ENCODE peak calls at places on chromosomes 12 and 14, in ten cellular contexts. One of them, this sample, is unnamed.

GRCh38 chr12:109827566-109828550 is 5.3 kb downstream of the TRPV4 start:
- DNase-seq in AG10803: no peak
- DNase-seq in activated CD8-positive, alpha-beta T cell treated with anti-CD3 and anti-CD28 coated beads, Interleukin-2, amount 10 ng/mL, durations not matched to agents 7 days and 5 days: peak; percentile 27
- DNase-seq in Right ventricle myocardium superior: peak; percentile 77
- DNase-seq in AG08396: no peak
- DNase-seq in PC-9: no peak
- DNase-seq in activated CD4-positive, alpha-beta T cell treated with anti-CD3 and anti-CD28 coated beads, Interleukin-2, amount 50 U/mL, for 24 hours: no peak
- DNase-seq in GF-D8: peak; percentile 66
- DNase-seq in iPS-NIHi11: no peak
- DNase-seq in activated gamma-delta T cell treated with Interleukin-2 at 50 U/mL for 16 hours: no peak
- DNase-seq in this sample: peak; percentile 77

GRCh38 chr12:39103552-39104165 is 198.3 kb upstream of the CPNE8 start:
- DNase-seq in AG10803: peak; percentile 58
- DNase-seq in activated CD8-positive, alpha-beta T cell treated with anti-CD3 and anti-CD28 coated beads, Interleukin-2, amount 10 ng/mL, durations not matched to agents 7 days and 5 days: peak; percentile 26
- DNase-seq in Right ventricle myocardium superior: no peak
- DNase-seq in AG08396: peak; percentile 61
- DNase-seq in PC-9: peak; percentile 18
- DNase-seq in activated CD4-positive, alpha-beta T cell treated with anti-CD3 and anti-CD28 coated beads, Interleukin-2, amount 50 U/mL, for 24 hours: no peak
- DNase-seq in GF-D8: peak; percentile 13
- DNase-seq in iPS-NIHi11: peak; percentile 84
- DNase-seq in activated gamma-delta T cell treated with Interleukin-2 at 50 U/mL for 16 hours: no peak
- DNase-seq in this sample: peak; percentile 83

GRCh38 chr12:1880876-1881275 is 37.6 kb downstream of the CACNA2D4 start:
- DNase-seq in AG10803: no peak
- DNase-seq in activated CD8-positive, alpha-beta T cell treated with anti-CD3 and anti-CD28 coated beads, Interleukin-2, amount 10 ng/mL, durations not matched to agents 7 days and 5 days: peak; percentile 11
- DNase-seq in Right ventricle myocardium superior: no peak
- DNase-seq in AG08396: peak; percentile 3
- DNase-seq in PC-9: no peak
- DNase-seq in activated CD4-positive, alpha-beta T cell treated with anti-CD3 and anti-CD28 coated beads, Interleukin-2, amount 50 U/mL, for 24 hours: no peak
- DNase-seq in GF-D8: no peak
- DNase-seq in iPS-NIHi11: peak; percentile 1
- DNase-seq in activated gamma-delta T cell treated with Interleukin-2 at 50 U/mL for 16 hours: no peak
- DNase-seq in this sample: no peak

GRCh38 chr14:94597788-94598187 is 14.4 kb upstream of the SERPINA3 start:
- DNase-seq in AG10803: no peak
- DNase-seq in activated CD8-positive, alpha-beta T cell treated with anti-CD3 and anti-CD28 coated beads, Interleukin-2, amount 10 ng/mL, durations not matched to agents 7 days and 5 days: no peak
- DNase-seq in Right ventricle myocardium superior: no peak
- DNase-seq in AG08396: no peak
- DNase-seq in PC-9: no peak
- DNase-seq in activated CD4-positive, alpha-beta T cell treated with anti-CD3 and anti-CD28 coated beads, Interleukin-2, amount 50 U/mL, for 24 hours: no peak
- DNase-seq in GF-D8: no peak
- DNase-seq in iPS-NIHi11: no peak
- DNase-seq in activated gamma-delta T cell treated with Interleukin-2 at 50 U/mL for 16 hours: no peak
- DNase-seq in this sample: no peak

GRCh38 chr14:66117600-66117999 is 368.6 kb upstream of the CCDC196 start:
- DNase-seq in AG10803: peak; percentile 62
- DNase-seq in activated CD8-positive, alpha-beta T cell treated with anti-CD3 and anti-CD28 coated beads, Interleukin-2, amount 10 ng/mL, durations not matched to agents 7 days and 5 days: no peak
- DNase-seq in Right ventricle myocardium superior: no peak
- DNase-seq in AG08396: peak; percentile 14
- DNase-seq in PC-9: peak; percentile 48
- DNase-seq in activated CD4-positive, alpha-beta T cell treated with anti-CD3 and anti-CD28 coated beads, Interleukin-2, amount 50 U/mL, for 24 hours: no peak
- DNase-seq in GF-D8: no peak
- DNase-seq in iPS-NIHi11: no peak
- DNase-seq in activated gamma-delta T cell treated with Interleukin-2 at 50 U/mL for 16 hours: no peak
- DNase-seq in this sample: no peak

GRCh38 chr14:67428501-67429031 is 16.6 kb upstream of the PLEK2 start:
- DNase-seq in AG10803: peak; percentile 80
- DNase-seq in activated CD8-positive, alpha-beta T cell treated with anti-CD3 and anti-CD28 coated beads, Interleukin-2, amount 10 ng/mL, durations not matched to agents 7 days and 5 days: no peak
- DNase-seq in Right ventricle myocardium superior: no peak
- DNase-seq in AG08396: peak; percentile 55
- DNase-seq in PC-9: peak; percentile 34
- DNase-seq in activated CD4-positive, alpha-beta T cell treated with anti-CD3 and anti-CD28 coated beads, Interleukin-2, amount 50 U/mL, for 24 hours: no peak
- DNase-seq in GF-D8: no peak
- DNase-seq in iPS-NIHi11: peak; percentile 31
- DNase-seq in activated gamma-delta T cell treated with Interleukin-2 at 50 U/mL for 16 hours: no peak
- DNase-seq in this sample: no peak

GRCh38 chr14:105910426-105910825 is 384.0 kb downstream of the TMEM121 start:
- DNase-seq in AG10803: no peak
- DNase-seq in activated CD8-positive, alpha-beta T cell treated with anti-CD3 and anti-CD28 coated beads, Interleukin-2, amount 10 ng/mL, durations not matched to agents 7 days and 5 days: no peak
- DNase-seq in Right ventricle myocardium superior: peak; percentile 19
- DNase-seq in AG08396: no peak
- DNase-seq in PC-9: no peak
- DNase-seq in activated CD4-positive, alpha-beta T cell treated with anti-CD3 and anti-CD28 coated beads, Interleukin-2, amount 50 U/mL, for 24 hours: no peak
- DNase-seq in GF-D8: no peak
- DNase-seq in iPS-NIHi11: no peak
- DNase-seq in activated gamma-delta T cell treated with Interleukin-2 at 50 U/mL for 16 hours: no peak
- DNase-seq in this sample: no peak

GRCh38 chr14:23185046-23185445 is 1.6 kb upstream of the SLC7A8 start:
- DNase-seq in AG10803: no peak
- DNase-seq in activated CD8-positive, alpha-beta T cell treated with anti-CD3 and anti-CD28 coated beads, Interleukin-2, amount 10 ng/mL, durations not matched to agents 7 days and 5 days: no peak
- DNase-seq in Right ventricle myocardium superior: no peak
- DNase-seq in AG08396: no peak
- DNase-seq in PC-9: no peak
- DNase-seq in activated CD4-positive, alpha-beta T cell treated with anti-CD3 and anti-CD28 coated beads, Interleukin-2, amount 50 U/mL, for 24 hours: no peak
- DNase-seq in GF-D8: no peak
- DNase-seq in iPS-NIHi11: no peak
- DNase-seq in activated gamma-delta T cell treated with Interleukin-2 at 50 U/mL for 16 hours: no peak
- DNase-seq in this sample: no peak

GRCh38 chr14:33851931-33852330 is 98.9 kb downstream of the EGLN3 start:
- DNase-seq in AG10803: no peak
- DNase-seq in activated CD8-positive, alpha-beta T cell treated with anti-CD3 and anti-CD28 coated beads, Interleukin-2, amount 10 ng/mL, durations not matched to agents 7 days and 5 days: no peak
- DNase-seq in Right ventricle myocardium superior: no peak
- DNase-seq in AG08396: no peak
- DNase-seq in PC-9: no peak
- DNase-seq in activated CD4-positive, alpha-beta T cell treated with anti-CD3 and anti-CD28 coated beads, Interleukin-2, amount 50 U/mL, for 24 hours: no peak
- DNase-seq in GF-D8: no peak
- DNase-seq in iPS-NIHi11: no peak
- DNase-seq in activated gamma-delta T cell treated with Interleukin-2 at 50 U/mL for 16 hours: no peak
- DNase-seq in this sample: no peak

GRCh38 chr12:104670439-104671406 is 214.0 kb downstream of the CHST11 start:
- DNase-seq in AG10803: no peak
- DNase-seq in activated CD8-positive, alpha-beta T cell treated with anti-CD3 and anti-CD28 coated beads, Interleukin-2, amount 10 ng/mL, durations not matched to agents 7 days and 5 days: no peak
- DNase-seq in Right ventricle myocardium superior: no peak
- DNase-seq in AG08396: no peak
- DNase-seq in PC-9: peak; percentile 40
- DNase-seq in activated CD4-positive, alpha-beta T cell treated with anti-CD3 and anti-CD28 coated beads, Interleukin-2, amount 50 U/mL, for 24 hours: no peak
- DNase-seq in GF-D8: no peak
- DNase-seq in iPS-NIHi11: no peak
- DNase-seq in activated gamma-delta T cell treated with Interleukin-2 at 50 U/mL for 16 hours: no peak
- DNase-seq in this sample: no peak

GRCh38 chr14:28609228-28609828 is 157.3 kb upstream of the FOXG1 start:
- DNase-seq in AG10803: peak; percentile 0
- DNase-seq in activated CD8-positive, alpha-beta T cell treated with anti-CD3 and anti-CD28 coated beads, Interleukin-2, amount 10 ng/mL, durations not matched to agents 7 days and 5 days: peak; percentile 34
- DNase-seq in Right ventricle myocardium superior: no peak
- DNase-seq in AG08396: no peak
- DNase-seq in PC-9: peak; percentile 49
- DNase-seq in activated CD4-positive, alpha-beta T cell treated with anti-CD3 and anti-CD28 coated beads, Interleukin-2, amount 50 U/mL, for 24 hours: no peak
- DNase-seq in GF-D8: no peak
- DNase-seq in iPS-NIHi11: peak; percentile 46
- DNase-seq in activated gamma-delta T cell treated with Interleukin-2 at 50 U/mL for 16 hours: no peak
- DNase-seq in this sample: peak; percentile 92

GRCh38 chr14:51821822-51822221 is 38.6 kb upstream of the GNG2 start:
- DNase-seq in AG10803: peak; percentile 78
- DNase-seq in activated CD8-positive, alpha-beta T cell treated with anti-CD3 and anti-CD28 coated beads, Interleukin-2, amount 10 ng/mL, durations not matched to agents 7 days and 5 days: no peak
- DNase-seq in Right ventricle myocardium superior: no peak
- DNase-seq in AG08396: peak; percentile 35
- DNase-seq in PC-9: no peak
- DNase-seq in activated CD4-positive, alpha-beta T cell treated with anti-CD3 and anti-CD28 coated beads, Interleukin-2, amount 50 U/mL, for 24 hours: no peak
- DNase-seq in GF-D8: no peak
- DNase-seq in iPS-NIHi11: no peak
- DNase-seq in activated gamma-delta T cell treated with Interleukin-2 at 50 U/mL for 16 hours: no peak
- DNase-seq in this sample: no peak

GRCh38 chr12:94769040-94769420 is 118.7 kb upstream of the TMCC3 start:
- DNase-seq in AG10803: no peak
- DNase-seq in activated CD8-positive, alpha-beta T cell treated with anti-CD3 and anti-CD28 coated beads, Interleukin-2, amount 10 ng/mL, durations not matched to agents 7 days and 5 days: no peak
- DNase-seq in Right ventricle myocardium superior: no peak
- DNase-seq in AG08396: no peak
- DNase-seq in PC-9: no peak
- DNase-seq in activated CD4-positive, alpha-beta T cell treated with anti-CD3 and anti-CD28 coated beads, Interleukin-2, amount 50 U/mL, for 24 hours: no peak
- DNase-seq in GF-D8: peak; percentile 88
- DNase-seq in iPS-NIHi11: no peak
- DNase-seq in activated gamma-delta T cell treated with Interleukin-2 at 50 U/mL for 16 hours: no peak
- DNase-seq in this sample: no peak

GRCh38 chr12:754238-754816 is 1.9 kb downstream of the WNK1 start:
- DNase-seq in AG10803: no peak
- DNase-seq in activated CD8-positive, alpha-beta T cell treated with anti-CD3 and anti-CD28 coated beads, Interleukin-2, amount 10 ng/mL, durations not matched to agents 7 days and 5 days: peak; percentile 33
- DNase-seq in Right ventricle myocardium superior: no peak
- DNase-seq in AG08396: peak; percentile 18
- DNase-seq in PC-9: peak; percentile 45
- DNase-seq in activated CD4-positive, alpha-beta T cell treated with anti-CD3 and anti-CD28 coated beads, Interleukin-2, amount 50 U/mL, for 24 hours: no peak
- DNase-seq in GF-D8: no peak
- DNase-seq in iPS-NIHi11: no peak
- DNase-seq in activated gamma-delta T cell treated with Interleukin-2 at 50 U/mL for 16 hours: no peak
- DNase-seq in this sample: peak; percentile 42

GRCh38 chr14:57875985-57876384 is 10.1 kb upstream of the SLC35F4 start:
- DNase-seq in AG10803: no peak
- DNase-seq in activated CD8-positive, alpha-beta T cell treated with anti-CD3 and anti-CD28 coated beads, Interleukin-2, amount 10 ng/mL, durations not matched to agents 7 days and 5 days: no peak
- DNase-seq in Right ventricle myocardium superior: no peak
- DNase-seq in AG08396: no peak
- DNase-seq in PC-9: no peak
- DNase-seq in activated CD4-positive, alpha-beta T cell treated with anti-CD3 and anti-CD28 coated beads, Interleukin-2, amount 50 U/mL, for 24 hours: no peak
- DNase-seq in GF-D8: no peak
- DNase-seq in iPS-NIHi11: no peak
- DNase-seq in activated gamma-delta T cell treated with Interleukin-2 at 50 U/mL for 16 hours: no peak
- DNase-seq in this sample: no peak

GRCh38 chr12:128783129-128783574 is 40.6 kb downstream of the SLC15A4 start:
- DNase-seq in AG10803: peak; percentile 23
- DNase-seq in activated CD8-positive, alpha-beta T cell treated with anti-CD3 and anti-CD28 coated beads, Interleukin-2, amount 10 ng/mL, durations not matched to agents 7 days and 5 days: peak; percentile 36
- DNase-seq in Right ventricle myocardium superior: no peak
- DNase-seq in AG08396: peak; percentile 54
- DNase-seq in PC-9: no peak
- DNase-seq in activated CD4-positive, alpha-beta T cell treated with anti-CD3 and anti-CD28 coated beads, Interleukin-2, amount 50 U/mL, for 24 hours: peak; percentile 11
- DNase-seq in GF-D8: no peak
- DNase-seq in iPS-NIHi11: no peak
- DNase-seq in activated gamma-delta T cell treated with Interleukin-2 at 50 U/mL for 16 hours: peak; percentile 23
- DNase-seq in this sample: no peak

GRCh38 chr14:58282925-58283593 is 15.3 kb upstream of the ARID4A start:
- DNase-seq in AG10803: no peak
- DNase-seq in activated CD8-positive, alpha-beta T cell treated with anti-CD3 and anti-CD28 coated beads, Interleukin-2, amount 10 ng/mL, durations not matched to agents 7 days and 5 days: no peak
- DNase-seq in Right ventricle myocardium superior: no peak
- DNase-seq in AG08396: no peak
- DNase-seq in PC-9: no peak
- DNase-seq in activated CD4-positive, alpha-beta T cell treated with anti-CD3 and anti-CD28 coated beads, Interleukin-2, amount 50 U/mL, for 24 hours: no peak
- DNase-seq in GF-D8: no peak
- DNase-seq in iPS-NIHi11: no peak
- DNase-seq in activated gamma-delta T cell treated with Interleukin-2 at 50 U/mL for 16 hours: no peak
- DNase-seq in this sample: no peak

GRCh38 chr12:75813066-75813465 is 218.5 kb downstream of the PHLDA1 start:
- DNase-seq in AG10803: no peak
- DNase-seq in activated CD8-positive, alpha-beta T cell treated with anti-CD3 and anti-CD28 coated beads, Interleukin-2, amount 10 ng/mL, durations not matched to agents 7 days and 5 days: no peak
- DNase-seq in Right ventricle myocardium superior: no peak
- DNase-seq in AG08396: no peak
- DNase-seq in PC-9: no peak
- DNase-seq in activated CD4-positive, alpha-beta T cell treated with anti-CD3 and anti-CD28 coated beads, Interleukin-2, amount 50 U/mL, for 24 hours: no peak
- DNase-seq in GF-D8: no peak
- DNase-seq in iPS-NIHi11: no peak
- DNase-seq in activated gamma-delta T cell treated with Interleukin-2 at 50 U/mL for 16 hours: no peak
- DNase-seq in this sample: no peak

GRCh38 chr14:23327947-23328744 is 6.9 kb downstream of the PABPN1 start:
- DNase-seq in AG10803: peak; percentile 75
- DNase-seq in activated CD8-positive, alpha-beta T cell treated with anti-CD3 and anti-CD28 coated beads, Interleukin-2, amount 10 ng/mL, durations not matched to agents 7 days and 5 days: peak; percentile 79
- DNase-seq in Right ventricle myocardium superior: no peak
- DNase-seq in AG08396: peak; percentile 81
- DNase-seq in PC-9: peak; percentile 35
- DNase-seq in activated CD4-positive, alpha-beta T cell treated with anti-CD3 and anti-CD28 coated beads, Interleukin-2, amount 50 U/mL, for 24 hours: peak; percentile 28
- DNase-seq in GF-D8: peak; percentile 5
- DNase-seq in iPS-NIHi11: peak; percentile 81
- DNase-seq in activated gamma-delta T cell treated with Interleukin-2 at 50 U/mL for 16 hours: peak; percentile 69
- DNase-seq in this sample: peak; percentile 89

GRCh38 chr12:78038541-78038940 is 207.8 kb downstream of the NAV3 start:
- DNase-seq in AG10803: no peak
- DNase-seq in activated CD8-positive, alpha-beta T cell treated with anti-CD3 and anti-CD28 coated beads, Interleukin-2, amount 10 ng/mL, durations not matched to agents 7 days and 5 days: no peak
- DNase-seq in Right ventricle myocardium superior: no peak
- DNase-seq in AG08396: no peak
- DNase-seq in PC-9: no peak
- DNase-seq in activated CD4-positive, alpha-beta T cell treated with anti-CD3 and anti-CD28 coated beads, Interleukin-2, amount 50 U/mL, for 24 hours: no peak
- DNase-seq in GF-D8: no peak
- DNase-seq in iPS-NIHi11: no peak
- DNase-seq in activated gamma-delta T cell treated with Interleukin-2 at 50 U/mL for 16 hours: no peak
- DNase-seq in this sample: no peak

GRCh38 chr14:79056879-79057278 is 886.7 kb downstream of the NRXN3 start:
- DNase-seq in AG10803: peak; percentile 47
- DNase-seq in activated CD8-positive, alpha-beta T cell treated with anti-CD3 and anti-CD28 coated beads, Interleukin-2, amount 10 ng/mL, durations not matched to agents 7 days and 5 days: no peak
- DNase-seq in Right ventricle myocardium superior: no peak
- DNase-seq in AG08396: peak; percentile 28
- DNase-seq in PC-9: no peak
- DNase-seq in activated CD4-positive, alpha-beta T cell treated with anti-CD3 and anti-CD28 coated beads, Interleukin-2, amount 50 U/mL, for 24 hours: no peak
- DNase-seq in GF-D8: no peak
- DNase-seq in iPS-NIHi11: no peak
- DNase-seq in activated gamma-delta T cell treated with Interleukin-2 at 50 U/mL for 16 hours: no peak
- DNase-seq in this sample: no peak

GRCh38 chr14:50941151-50941550 is 3.1 kb downstream of the PYGL start:
- DNase-seq in AG10803: peak; percentile 45
- DNase-seq in activated CD8-positive, alpha-beta T cell treated with anti-CD3 and anti-CD28 coated beads, Interleukin-2, amount 10 ng/mL, durations not matched to agents 7 days and 5 days: no peak
- DNase-seq in Right ventricle myocardium superior: no peak
- DNase-seq in AG08396: peak; percentile 17
- DNase-seq in PC-9: no peak
- DNase-seq in activated CD4-positive, alpha-beta T cell treated with anti-CD3 and anti-CD28 coated beads, Interleukin-2, amount 50 U/mL, for 24 hours: no peak
- DNase-seq in GF-D8: no peak
- DNase-seq in iPS-NIHi11: no peak
- DNase-seq in activated gamma-delta T cell treated with Interleukin-2 at 50 U/mL for 16 hours: no peak
- DNase-seq in this sample: no peak

GRCh38 chr14:105885561-105886320 is 359.4 kb downstream of the TMEM121 start:
- DNase-seq in AG10803: no peak
- DNase-seq in activated CD8-positive, alpha-beta T cell treated with anti-CD3 and anti-CD28 coated beads, Interleukin-2, amount 10 ng/mL, durations not matched to agents 7 days and 5 days: no peak
- DNase-seq in Right ventricle myocardium superior: no peak
- DNase-seq in AG08396: no peak
- DNase-seq in PC-9: no peak
- DNase-seq in activated CD4-positive, alpha-beta T cell treated with anti-CD3 and anti-CD28 coated beads, Interleukin-2, amount 50 U/mL, for 24 hours: no peak
- DNase-seq in GF-D8: no peak
- DNase-seq in iPS-NIHi11: no peak
- DNase-seq in activated gamma-delta T cell treated with Interleukin-2 at 50 U/mL for 16 hours: peak; percentile 2
- DNase-seq in this sample: no peak

GRCh38 chr12:19529933-19530630 is 90.8 kb downstream of the AEBP2 start:
- DNase-seq in AG10803: peak; percentile 45
- DNase-seq in activated CD8-positive, alpha-beta T cell treated with anti-CD3 and anti-CD28 coated beads, Interleukin-2, amount 10 ng/mL, durations not matched to agents 7 days and 5 days: no peak
- DNase-seq in Right ventricle myocardium superior: no peak
- DNase-seq in AG08396: peak; percentile 53
- DNase-seq in PC-9: no peak
- DNase-seq in activated CD4-positive, alpha-beta T cell treated with anti-CD3 and anti-CD28 coated beads, Interleukin-2, amount 50 U/mL, for 24 hours: no peak
- DNase-seq in GF-D8: no peak
- DNase-seq in iPS-NIHi11: no peak
- DNase-seq in activated gamma-delta T cell treated with Interleukin-2 at 50 U/mL for 16 hours: no peak
- DNase-seq in this sample: no peak

GRCh38 chr12:8033153-8034044 is 883 bp downstream of the FOXJ2 start:
- DNase-seq in AG10803: peak; percentile 45
- DNase-seq in activated CD8-positive, alpha-beta T cell treated with anti-CD3 and anti-CD28 coated beads, Interleukin-2, amount 10 ng/mL, durations not matched to agents 7 days and 5 days: peak; percentile 52
- DNase-seq in Right ventricle myocardium superior: peak; percentile 55
- DNase-seq in AG08396: peak; percentile 77
- DNase-seq in PC-9: peak; percentile 69
- DNase-seq in activated CD4-positive, alpha-beta T cell treated with anti-CD3 and anti-CD28 coated beads, Interleukin-2, amount 50 U/mL, for 24 hours: no peak
- DNase-seq in GF-D8: no peak
- DNase-seq in iPS-NIHi11: peak; percentile 76
- DNase-seq in activated gamma-delta T cell treated with Interleukin-2 at 50 U/mL for 16 hours: peak; percentile 14
- DNase-seq in this sample: peak; percentile 38

GRCh38 chr12:87687362-87687761 is 341.8 kb downstream of the C12orf50 start:
- DNase-seq in AG10803: peak; percentile 51
- DNase-seq in activated CD8-positive, alpha-beta T cell treated with anti-CD3 and anti-CD28 coated beads, Interleukin-2, amount 10 ng/mL, durations not matched to agents 7 days and 5 days: no peak
- DNase-seq in Right ventricle myocardium superior: no peak
- DNase-seq in AG08396: no peak
- DNase-seq in PC-9: peak; percentile 3
- DNase-seq in activated CD4-positive, alpha-beta T cell treated with anti-CD3 and anti-CD28 coated beads, Interleukin-2, amount 50 U/mL, for 24 hours: no peak
- DNase-seq in GF-D8: no peak
- DNase-seq in iPS-NIHi11: no peak
- DNase-seq in activated gamma-delta T cell treated with Interleukin-2 at 50 U/mL for 16 hours: no peak
- DNase-seq in this sample: no peak

GRCh38 chr14:102457491-102457890 is 52.1 kb downstream of the ANKRD9 start:
- DNase-seq in AG10803: no peak
- DNase-seq in activated CD8-positive, alpha-beta T cell treated with anti-CD3 and anti-CD28 coated beads, Interleukin-2, amount 10 ng/mL, durations not matched to agents 7 days and 5 days: no peak
- DNase-seq in Right ventricle myocardium superior: no peak
- DNase-seq in AG08396: no peak
- DNase-seq in PC-9: no peak
- DNase-seq in activated CD4-positive, alpha-beta T cell treated with anti-CD3 and anti-CD28 coated beads, Interleukin-2, amount 50 U/mL, for 24 hours: no peak
- DNase-seq in GF-D8: no peak
- DNase-seq in iPS-NIHi11: no peak
- DNase-seq in activated gamma-delta T cell treated with Interleukin-2 at 50 U/mL for 16 hours: no peak
- DNase-seq in this sample: no peak

GRCh38 chr14:105926415-105927093 is 400.2 kb downstream of the TMEM121 start:
- DNase-seq in AG10803: no peak
- DNase-seq in activated CD8-positive, alpha-beta T cell treated with anti-CD3 and anti-CD28 coated beads, Interleukin-2, amount 10 ng/mL, durations not matched to agents 7 days and 5 days: no peak
- DNase-seq in Right ventricle myocardium superior: peak; percentile 29
- DNase-seq in AG08396: no peak
- DNase-seq in PC-9: no peak
- DNase-seq in activated CD4-positive, alpha-beta T cell treated with anti-CD3 and anti-CD28 coated beads, Interleukin-2, amount 50 U/mL, for 24 hours: no peak
- DNase-seq in GF-D8: no peak
- DNase-seq in iPS-NIHi11: no peak
- DNase-seq in activated gamma-delta T cell treated with Interleukin-2 at 50 U/mL for 16 hours: no peak
- DNase-seq in this sample: no peak

This sample was measured in Ammon's horn.